ENCODE peak calls at places on chromosome 10, in five cellular contexts. Q is GM12891, T is cerebellum, C is Caki2, B is brain microvascular endothelial cell. U is an unnamed sample.
A peak's percentile ranks its signal among the peaks of the same experiment; 100 is the strongest.

GRCh38 chr10:13915710-13916109 is 328.9 kb downstream of the PRPF18 start:
- DNase-seq in Q (no peak), T (no peak), C (no peak), B (no peak), U (peak; percentile 33)

GRCh38 chr10:59872892-59873463 is 33.4 kb downstream of the CCDC6 start:
- DNase-seq in Q (no peak), T (no peak), C (no peak), B (peak; percentile 92), U (peak; percentile 50)

GRCh38 chr10:118551535-118552100 is 43.8 kb downstream of the PRLHR start:
- DNase-seq in Q (no peak), T (no peak), C (no peak), B (no peak), U (no peak)

GRCh38 chr10:62690703-62691102 is 113.8 kb upstream of the ADO start:
- DNase-seq in Q (no peak), T (no peak), C (no peak), B (no peak), U (no peak)

GRCh38 chr10:97640868-97641811 is 669 bp downstream of the PI4K2A start:
- DNase-seq in Q (peak; percentile 35), T (peak; percentile 7), C (no peak), B (peak; percentile 25), U (peak; percentile 24)

GRCh38 chr10:124890225-124890624 is 51.7 kb upstream of the ZRANB1 start:
- DNase-seq in Q (no peak), T (no peak), C (no peak), B (no peak), U (no peak)

GRCh38 chr10:61974611-61975010 is 73.1 kb downstream of the ARID5B start:
- DNase-seq in Q (no peak), T (no peak), C (peak; percentile 15), B (peak; percentile 40), U (peak; percentile 49)

GRCh38 chr10:112721080-112721698 is 228.9 kb upstream of the TCF7L2 start:
- DNase-seq in Q (peak; percentile 19), T (no peak), C (no peak), B (peak; percentile 35), U (peak; percentile 66)

GRCh38 chr10:68871105-68871711 is 29.9 kb upstream of the DDX50 start:
- DNase-seq in Q (no peak), T (no peak), C (peak; percentile 37), B (peak; percentile 61), U (peak; percentile 59)

GRCh38 chr10:87803831-87804230 is 14.2 kb downstream of the ATAD1 start:
- DNase-seq in Q (no peak), T (no peak), C (no peak), B (no peak), U (no peak)

GRCh38 chr10:86363184-86363832 is 3.3 kb downstream of the GRID1 start:
- DNase-seq in Q (peak; percentile 50), T (peak; percentile 27), C (no peak), B (no peak), U (no peak)

GRCh38 chr10:47368431-47369180 is 15.5 kb downstream of the ZNF488 start:
- DNase-seq in Q (no peak), T (no peak), C (no peak), B (no peak), U (no peak)

GRCh38 chr10:14403359-14403758 is 72.6 kb upstream of the FRMD4A start:
- DNase-seq in Q (no peak), T (no peak), C (no peak), B (no peak), U (no peak)

GRCh38 chr10:118842826-118843624 is 88.3 kb upstream of the CACUL1 start:
- DNase-seq in Q (no peak), T (no peak), C (no peak), B (no peak), U (no peak)

GRCh38 chr10:35191523-35191922 is 64.9 kb downstream of the CREM start:
- DNase-seq in Q (no peak), T (no peak), C (no peak), B (peak; percentile 7), U (no peak)

GRCh38 chr10:4004144-4004543 is 219.1 kb upstream of the KLF6 start:
- DNase-seq in Q (no peak), T (no peak), C (no peak), B (no peak), U (no peak)

GRCh38 chr10:131179386-131179785 is 132.1 kb downstream of the TCERG1L start:
- DNase-seq in Q (no peak), T (no peak), C (no peak), B (no peak), U (no peak)

GRCh38 chr10:27745380-27745718 is 270 bp downstream of the MKX start:
- DNase-seq in Q (peak; percentile 1), T (no peak), C (no peak), B (no peak), U (no peak)

GRCh38 chr10:86109421-86109820 is 257.2 kb downstream of the GRID1 start:
- DNase-seq in Q (no peak), T (no peak), C (no peak), B (no peak), U (no peak)

GRCh38 chr10:14093735-14094484 is 236.8 kb downstream of the FRMD4A start:
- DNase-seq in Q (no peak), T (peak; percentile 20), C (peak; percentile 63), B (peak; percentile 14), U (peak; percentile 35)

GRCh38 chr10:74177140-74177677 is 26.2 kb downstream of the ADK start:
- DNase-seq in Q (peak; percentile 21), T (peak; percentile 26), C (no peak), B (peak; percentile 22), U (peak; percentile 36)

GRCh38 chr10:128511284-128511683 is 385.1 kb upstream of the MKI67 start:
- DNase-seq in Q (no peak), T (no peak), C (no peak), B (no peak), U (no peak)

U was measured in renal cortical epithelial cell.